ENCODE peak calls at places on chromosomes 4 and X, in seven cellular contexts. C, D, L, B, N, W and J are unnamed samples.

GRCh38 chrX:23902419-23902818 is 5.3 kb downstream of the APOO start:
- DNase-seq in D (peak), L (no peak), C (no peak), N (peak), B (no peak), W (no peak), J (no peak)

GRCh38 chr4:139509727-139510410 is 46.1 kb downstream of the SETD7 start:
- DNase-seq in N (peak), C (no peak), W (no peak), D (peak), B (no peak), L (no peak), J (no peak)

GRCh38 chrX:133985164-133986007 is at the start of gene GPC3:
- DNase-seq in L (no peak), B (no peak), N (peak), C (no peak), D (peak), W (peak), J (no peak)

GRCh38 chr4:76458829-76459228 is 23.8 kb downstream of the SHROOM3 start:
- DNase-seq in C (no peak), B (no peak), W (no peak), D (no peak), L (no peak), N (no peak), J (no peak)

GRCh38 chr4:57424231-57424897 is 314.2 kb upstream of the IGFBP7 start:
- DNase-seq in D (no peak), W (no peak), B (no peak), L (no peak), C (peak), N (no peak), J (peak)

GRCh38 chr4:48079972-48080391 is 54.1 kb downstream of the TXK start:
- DNase-seq in L (no peak), N (no peak), D (peak), C (no peak), B (no peak), W (no peak), J (no peak)

GRCh38 chrX:132086717-132087116 is 41.1 kb downstream of the FRMD7 start:
- DNase-seq in C (no peak), D (no peak), W (no peak), B (no peak), L (no peak), N (no peak), J (no peak)

GRCh38 chr4:107824367-107825071 is at the start of gene SGMS2:
- DNase-seq in B (peak), N (peak), D (peak), W (peak), L (peak), C (peak), J (peak)

GRCh38 chr4:88609387-88609786 is 17.1 kb downstream of the HERC3 start:
- DNase-seq in B (no peak), D (peak), C (no peak), W (no peak), N (no peak), L (no peak), J (no peak)

GRCh38 chr4:43456383-43456782 is 563.9 kb downstream of the GRXCR1 start:
- DNase-seq in C (peak), N (no peak), W (no peak), B (no peak), L (no peak), D (no peak), J (no peak)

GRCh38 chr4:151407466-151408379 is 1.3 kb upstream of the FHIP1A start:
- DNase-seq in C (no peak), W (no peak), D (peak), N (no peak), L (no peak), B (peak), J (no peak)

GRCh38 chr4:142021761-142022160 is 385.4 kb downstream of the IL15 start:
- DNase-seq in N (no peak), D (no peak), C (no peak), L (no peak), B (no peak), W (no peak), J (no peak)

GRCh38 chrX:39327255-39327654 is 526.0 kb downstream of the MID1IP1 start:
- DNase-seq in B (no peak), N (no peak), W (no peak), C (no peak), D (peak), L (no peak), J (no peak)

GRCh38 chr4:98094118-98094517 is 49.2 kb downstream of the STPG2 start:
- DNase-seq in L (no peak), B (no peak), D (no peak), C (no peak), W (no peak), N (no peak), J (no peak)

GRCh38 chr4:132838244-132838643 is 310.9 kb upstream of the PCDH10 start:
- DNase-seq in L (no peak), B (no peak), C (no peak), N (no peak), D (no peak), W (no peak), J (no peak)

GRCh38 chr4:7018281-7018680 is 24.9 kb upstream of the TADA2B start:
- DNase-seq in C (no peak), W (no peak), L (no peak), N (no peak), D (no peak), B (no peak), J (no peak)

GRCh38 chrX:12496343-12496742 is 294.9 kb upstream of the PRPS2 start:
- DNase-seq in N (no peak), B (no peak), W (no peak), L (no peak), C (no peak), D (no peak), J (no peak)

GRCh38 chrX:119468186-119468929 is at the start of gene SLC25A5:
- DNase-seq in N (peak), D (peak), L (peak), B (peak), C (no peak), W (peak), J (peak)

GRCh38 chr4:92307886-92308285 is 4.1 kb downstream of the GRID2 start:
- DNase-seq in C (no peak), L (no peak), D (no peak), N (peak), W (no peak), B (no peak), J (no peak)

GRCh38 chrX:53685711-53686110 is 808 bp downstream of the HUWE1 start:
- DNase-seq in B (no peak), L (no peak), C (no peak), W (no peak), D (no peak), N (no peak), J (no peak)

GRCh38 chrX:46072776-46073175 is 472.4 kb downstream of the ZNF674 start:
- DNase-seq in L (no peak), C (no peak), W (no peak), N (no peak), D (no peak), B (no peak), J (no peak)

GRCh38 chr4:169770411-169770810 is 12.7 kb upstream of the HPF1 start:
- DNase-seq in D (no peak), C (no peak), W (no peak), N (no peak), L (no peak), B (no peak), J (no peak)

GRCh38 chrX:22650691-22651090 is 349.1 kb upstream of the DDX53 start:
- DNase-seq in C (no peak), W (no peak), D (no peak), L (no peak), N (no peak), B (no peak), J (no peak)

GRCh38 chr4:25368315-25368714 is 8.7 kb upstream of the ANAPC4 start:
- DNase-seq in W (no peak), B (no peak), L (no peak), D (no peak), N (no peak), C (no peak), J (no peak)

GRCh38 chr4:110201502-110201901 is 3.1 kb upstream of the ELOVL6 start:
- DNase-seq in N (no peak), B (no peak), L (no peak), W (no peak), C (no peak), D (no peak), J (no peak)

GRCh38 chr4:164977243-164978164 is at the start of gene TRIM61:
- DNase-seq in B (peak), W (peak), C (no peak), D (peak), N (no peak), L (no peak), J (no peak)

GRCh38 chr4:4984186-4984585 is 35.1 kb downstream of the CYTL1 start:
- DNase-seq in C (no peak), N (no peak), B (no peak), W (no peak), L (no peak), D (no peak), J (no peak)

GRCh38 chrX:1582686-1583437 is 8.5 kb upstream of the AKAP17A start:
- DNase-seq in N (no peak), C (no peak), B (peak), D (peak), L (no peak), W (peak), J (peak)

GRCh38 chrX:134801267-134801666 is 143.0 kb upstream of the PLAC1 start:
- DNase-seq in B (no peak), L (no peak), N (no peak), D (peak), W (no peak), C (no peak), J (no peak)

GRCh38 chrX:132609449-132609848 is 120.6 kb upstream of the MBNL3 start:
- DNase-seq in D (no peak), C (no peak), N (no peak), L (no peak), W (no peak), B (no peak), J (no peak)

GRCh38 chrX:25968920-25969319 is 169.2 kb upstream of the MAGEB18 start:
- DNase-seq in L (no peak), C (no peak), D (no peak), B (no peak), N (peak), W (no peak), J (no peak)

GRCh38 chr4:104897297-104897645 is 249.4 kb upstream of the TET2 start:
- DNase-seq in B (no peak), L (no peak), W (no peak), D (no peak), C (no peak), N (no peak), J (no peak)

GRCh38 chrX:30735839-30736238 is 82.6 kb downstream of the GK start:
- DNase-seq in W (peak), D (peak), C (no peak), N (peak), B (peak), L (no peak), J (peak)

GRCh38 chr4:120009731-120010130 is 56.9 kb downstream of the MAD2L1 start:
- DNase-seq in L (no peak), W (no peak), N (no peak), B (no peak), D (no peak), C (peak), J (no peak)

GRCh38 chr4:52057196-52057595 is 6.1 kb downstream of the SPATA18 start:
- DNase-seq in N (no peak), B (no peak), L (no peak), W (no peak), C (no peak), D (peak), J (no peak)

GRCh38 chrX:149949743-149950436 is 11.6 kb upstream of the EOLA2 start:
- DNase-seq in D (no peak), B (no peak), W (no peak), L (no peak), C (no peak), N (no peak), J (no peak)